ENCODE peak calls at places on chromosomes 4 and X, in four cellular contexts. X is K562, B is transverse colon, L is suprapubic skin. D is an unnamed sample.

GRCh38 chrX:133580630-133581029 is 165.3 kb upstream of the GPC4 start:
- DNase-seq in L (no peak), B (no peak), X (no peak), D (no peak)

GRCh38 chrX:344371-344901 is 25.8 kb upstream of the GTPBP6 start:
- DNase-seq in L (peak; percentile 60), X (no peak), B (no peak), D (peak; percentile 40)

GRCh38 chr4:104860227-104861123 is 286.2 kb upstream of the TET2 start:
- DNase-seq in L (no peak), B (peak; percentile 49), X (peak; percentile 57), D (peak; percentile 67)

GRCh38 chrX:134949271-134949670 is 41.5 kb upstream of the SMIM10 start:
- DNase-seq in B (no peak), L (no peak), X (no peak), D (no peak)

GRCh38 chrX:43595931-43596330 is 60.2 kb upstream of the MAOA start:
- DNase-seq in X (no peak), B (no peak), L (no peak), D (no peak)

GRCh38 chr4:125719987-125720386 is 405.2 kb downstream of the FAT4 start:
- DNase-seq in B (no peak), X (no peak), L (no peak), D (no peak)

GRCh38 chr4:83561381-83561780 is 25.5 kb downstream of the GPAT3 start:
- DNase-seq in B (peak; percentile 13), X (no peak), L (no peak), D (no peak)

GRCh38 chrX:65679071-65679540 is 11.7 kb downstream of the MSN start:
- DNase-seq in B (no peak), L (no peak), X (no peak), D (no peak)

GRCh38 chr4:65383589-65384305 is 286.5 kb downstream of the EPHA5 start:
- DNase-seq in B (no peak), L (no peak), X (no peak), D (no peak)

GRCh38 chrX:1242901-1243402 is 25.7 kb upstream of the CSF2RA start:
- DNase-seq in L (no peak), X (no peak), B (no peak), D (no peak)

GRCh38 chr4:121943941-121944340 is 7.9 kb downstream of the TRPC3 start:
- DNase-seq in L (no peak), B (no peak), X (peak; percentile 44), D (no peak)

GRCh38 chr4:186009976-186010375 is 59.0 kb upstream of the TLR3 start:
- DNase-seq in X (no peak), L (no peak), B (no peak), D (no peak)

GRCh38 chr4:165873298-165874071 is 448 bp downstream of the TLL1 start:
- DNase-seq in X (no peak), L (no peak), B (no peak), D (peak; percentile 69)

GRCh38 chr4:143071351-143071750 is 113.4 kb upstream of the USP38 start:
- DNase-seq in L (no peak), B (no peak), X (no peak), D (no peak)

GRCh38 chrX:3160771-3161170 is 119.5 kb downstream of the ARSF start:
- DNase-seq in L (no peak), X (no peak), B (no peak), D (no peak)

GRCh38 chrX:151675121-151675746 is 20.0 kb upstream of the PRRG3 start:
- DNase-seq in L (no peak), B (no peak), X (no peak), D (no peak)

GRCh38 chr4:61493041-61493440 is 292.9 kb downstream of the ADGRL3 start:
- DNase-seq in B (no peak), L (no peak), X (no peak), D (no peak)

GRCh38 chr4:159516556-159516955 is 413.7 kb downstream of the RAPGEF2 start:
- DNase-seq in B (no peak), X (no peak), L (no peak), D (no peak)

GRCh38 chr4:82587826-82588225 is 26.0 kb upstream of the TMEM150C start:
- DNase-seq in B (no peak), X (no peak), L (no peak), D (no peak)

GRCh38 chr4:15778191-15778741 is at the start of gene CD38:
- DNase-seq in B (peak; percentile 68), L (no peak), X (no peak), D (peak; percentile 69)

GRCh38 chr4:123974419-123975105 is 578.0 kb downstream of the SPRY1 start:
- DNase-seq in L (no peak), B (no peak), X (no peak), D (no peak)

GRCh38 chrX:136214551-136214950 is 36.6 kb downstream of the MAP7D3 start:
- DNase-seq in X (no peak), L (no peak), B (no peak), D (no peak)

GRCh38 chr4:33649015-33649414 is 2595.3 kb downstream of the ARAP2 start:
- DNase-seq in B (no peak), X (peak; percentile 5), L (no peak), D (no peak)

GRCh38 chr4:1448589-1449420 is 42.6 kb upstream of the NKX1-1 start:
- DNase-seq in L (no peak), B (no peak), X (no peak), D (no peak)

GRCh38 chr4:122003335-122003734 is 51.5 kb upstream of the TRPC3 start:
- DNase-seq in B (peak; percentile 48), X (peak; percentile 81), L (no peak), D (no peak)

GRCh38 chr4:104469794-104470193 is 24.9 kb downstream of the CXXC4 start:
- DNase-seq in L (no peak), X (no peak), B (no peak), D (no peak)

GRCh38 chr4:1648962-1649361 is 35.2 kb downstream of the FAM53A start:
- DNase-seq in X (no peak), L (no peak), B (no peak), D (no peak)

GRCh38 chrX:3663576-3664290 is 49.7 kb downstream of the PRKX start:
- DNase-seq in L (no peak), B (peak; percentile 17), X (no peak), D (no peak)

GRCh38 chr4:112332398-112332797 is 35.2 kb downstream of the ALPK1 start:
- DNase-seq in L (no peak), X (no peak), B (no peak), D (no peak)

DNA sequence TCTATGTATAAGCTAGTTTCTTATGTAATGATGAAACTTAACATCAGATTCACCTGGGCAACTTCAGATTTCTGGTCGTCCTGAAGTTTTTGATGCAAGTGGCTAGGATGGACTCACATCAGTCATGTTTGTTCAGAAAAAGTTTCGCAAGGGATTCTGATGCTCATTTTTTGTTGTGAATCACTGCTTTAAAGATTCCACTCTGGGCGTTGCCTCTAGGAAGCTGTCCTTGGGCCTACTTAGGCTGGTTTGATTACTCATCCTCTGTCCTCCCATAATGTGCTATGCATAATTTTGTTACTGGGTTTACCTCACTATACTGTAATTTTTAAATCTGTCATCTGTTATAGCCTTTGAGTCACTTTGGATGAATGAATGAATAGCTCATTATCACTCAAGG is 30.8 kb downstream of the HERC3 start:
- DNase-seq in L (no peak), X (no peak), B (no peak), D (no peak)
- TF ChIP-seq POLR2AphosphoS5 in L (no peak), X (no peak), B (no peak), D (no peak)

GRCh38 chr4:8222609-8223391 is 23.7 kb downstream of the SH3TC1 start:
- DNase-seq in L (no peak), B (no peak), X (no peak), D (no peak)

GRCh38 chr4:8227201-8227770 is 28.2 kb downstream of the SH3TC1 start:
- DNase-seq in B (no peak), L (no peak), X (no peak), D (no peak)

GRCh38 chr4:8225704-8226443 is 26.8 kb downstream of the SH3TC1 start:
- DNase-seq in B (no peak), L (no peak), X (no peak), D (no peak)

GRCh38 chr4:8225290-8225625 is 26.2 kb downstream of the SH3TC1 start:
- DNase-seq in B (no peak), L (no peak), X (no peak), D (no peak)

DNA sequence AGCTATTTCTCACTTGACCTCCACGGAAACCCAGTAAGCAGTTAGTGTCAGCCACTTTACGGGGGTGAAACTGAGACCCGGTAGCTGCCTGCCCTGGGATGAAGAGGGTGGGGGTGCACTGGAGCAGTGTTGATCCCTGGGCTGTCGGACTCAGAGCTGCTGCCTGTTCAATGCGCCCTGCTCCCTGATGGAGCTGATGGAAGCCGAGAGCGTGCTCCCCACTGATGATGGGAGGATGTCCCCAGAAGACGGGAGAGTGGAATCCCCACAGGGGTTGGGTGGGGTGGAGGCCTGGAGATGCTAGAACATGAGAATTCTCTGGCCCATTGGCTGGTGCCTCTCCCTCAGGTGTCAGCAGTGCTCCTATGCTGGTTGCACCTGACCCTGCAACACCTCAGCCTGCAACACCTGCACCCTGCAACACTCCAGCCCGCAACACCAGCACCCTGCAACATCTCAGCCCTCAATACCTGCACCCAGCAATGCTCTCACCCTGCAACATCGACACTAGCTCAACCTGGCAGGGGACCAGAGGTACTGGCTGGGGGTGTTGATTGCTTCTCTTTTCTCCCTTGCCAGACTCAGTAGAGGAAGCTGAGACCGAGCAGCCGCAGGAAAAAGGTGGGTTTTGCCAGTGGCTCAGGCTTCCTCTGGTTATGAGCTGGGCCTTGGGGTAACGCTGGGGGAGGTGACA is 25.7 kb downstream of the SH3TC1 start:
- DNase-seq in X (no peak), B (no peak), L (no peak), D (no peak)
- TF ChIP-seq POLR2A in X (no peak), B (no peak), L (no peak), D (no peak)

GRCh38 chr4:187172340-187172761 is 448.7 kb upstream of the FAT1 start:
- DNase-seq in B (peak; percentile 35), X (no peak), L (no peak), D (no peak)
- TF ChIP-seq POLR2AphosphoS5 in B (no peak), X (no peak), L (no peak), D (no peak)

GRCh38 chr4:139534287-139534950 is 21.6 kb downstream of the SETD7 start:
- DNase-seq in B (no peak), L (no peak), X (no peak), D (no peak)

GRCh38 chr4:139537292-139537691 is 18.7 kb downstream of the SETD7 start:
- DNase-seq in X (no peak), L (no peak), B (no peak), D (no peak)

GRCh38 chr4:139532951-139533350 is 23.1 kb downstream of the SETD7 start:
- DNase-seq in B (no peak), L (no peak), X (no peak), D (no peak)

GRCh38 chr4:139535228-139535851 is 20.7 kb downstream of the SETD7 start:
- DNase-seq in L (no peak), B (no peak), X (no peak), D (no peak)

DNA sequence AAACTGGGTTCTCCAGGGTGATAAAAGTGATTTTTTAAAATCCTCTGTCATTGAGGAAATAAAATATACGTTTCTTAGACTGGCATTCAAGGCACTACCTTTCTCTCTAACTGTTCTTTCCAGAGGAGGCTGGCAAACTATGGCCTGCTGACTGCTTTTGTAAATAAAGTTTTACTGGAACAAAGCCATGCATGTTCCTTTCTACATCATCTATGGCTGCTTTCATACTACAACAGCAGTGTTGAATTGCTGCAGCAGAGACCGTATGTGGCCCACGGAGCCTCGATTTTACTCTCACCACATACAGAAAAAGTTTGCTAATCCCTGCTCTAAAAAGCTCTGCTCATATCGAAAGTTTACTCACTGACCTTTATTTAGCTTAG is 20.2 kb downstream of the SETD7 start:
- DNase-seq in B (no peak), L (no peak), X (no peak), D (no peak)
- TF ChIP-seq POLR2A in B (no peak), L (no peak), X (no peak), D (no peak)